ENCODE peak calls at places on chromosomes 13 and 19, in six cellular contexts. N is HL-60; S is AG04450; Z is pancreas; I is CD4-positive, CD25-positive, alpha-beta regulatory T cell; M is tibial artery. G is an unnamed sample.
A peak's percentile ranks its signal among the peaks of the same experiment; 100 is the strongest.

GRCh38 chr19:48274173-48274572 is 4.3 kb downstream of the ZNF114 start:
- DNase-seq in I (no peak), S (no peak), N (no peak), Z (no peak), M (no peak), G (no peak)

GRCh38 chr13:96075953-96076543 is 13.9 kb upstream of the HS6ST3 start:
- DNase-seq in I (no peak), N (no peak), M (no peak), S (no peak), Z (no peak), G (no peak)

GRCh38 chr13:48500652-48501197 is 32.2 kb downstream of the RCBTB2 start:
- DNase-seq in M (no peak), Z (no peak), N (peak; percentile 87), I (no peak), S (peak; percentile 81), G (no peak)

GRCh38 chr19:35404879-35405622 is 34.2 kb downstream of the GPR42 start:
- DNase-seq in M (no peak), N (no peak), S (peak; percentile 16), Z (no peak), I (no peak), G (no peak)

GRCh38 chr13:33259296-33259695 is 26.3 kb downstream of the STARD13 start:
- DNase-seq in N (no peak), Z (no peak), S (no peak), I (no peak), M (no peak), G (no peak)

GRCh38 chr19:2962018-2962670 is 15.2 kb upstream of the TLE6 start:
- DNase-seq in N (peak; percentile 53), S (peak; percentile 66), I (peak; percentile 30), Z (no peak), M (peak; percentile 53), G (peak; percentile 18)

GRCh38 chr19:46762245-46762890 is 16.1 kb upstream of the STRN4 start:
- DNase-seq in I (no peak), M (no peak), S (no peak), N (no peak), Z (no peak), G (no peak)

GRCh38 chr13:112619730-112620639 is 32.0 kb upstream of the TUBGCP3 start:
- DNase-seq in I (no peak), S (no peak), Z (no peak), M (no peak), N (no peak), G (no peak)

GRCh38 chr19:45782162-45782623 is at the start of gene DMPK:
- DNase-seq in I (no peak), M (peak; percentile 65), S (no peak), N (no peak), Z (peak; percentile 72), G (no peak)

DNA sequence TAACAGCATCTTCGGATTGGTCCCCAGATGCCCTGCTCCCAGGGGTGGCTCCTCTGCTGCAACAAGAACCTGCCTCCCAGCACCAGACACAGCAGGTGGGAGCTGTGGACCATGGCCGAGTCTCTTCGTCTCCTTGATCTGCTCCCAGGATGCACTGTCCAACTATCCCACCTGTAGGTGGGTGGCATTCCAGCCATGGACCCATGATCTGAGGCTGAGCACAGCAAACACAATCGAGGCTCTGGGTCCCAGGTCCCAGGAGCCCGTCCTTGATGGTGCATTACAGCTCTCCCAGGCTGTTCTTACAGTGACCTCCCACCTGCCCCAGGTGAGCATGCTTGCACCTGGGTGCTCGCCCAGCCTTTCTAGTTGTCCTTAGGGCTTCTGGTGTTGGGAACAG is 1.6 kb downstream of the ZNF837 start:
- DNase-seq in M (no peak), Z (peak; percentile 30), S (no peak), N (no peak), I (no peak), G (no peak)
- H3K27ac ChIP-seq in M (no peak overlapping the region), Z (no peak overlapping the region), S (peak overlapping the region; percentile 11), N (no peak overlapping the region), I (no peak overlapping the region), G (no peak overlapping the region)

GRCh38 chr13:45705145-45705695 is 3.1 kb downstream of the CBY2 start:
- DNase-seq in I (no peak), N (no peak), S (no peak), Z (no peak), M (no peak), G (no peak)
- H3K27ac ChIP-seq in I (no peak overlapping the region), N (no peak overlapping the region), S (no peak overlapping the region), Z (no peak overlapping the region), M (no peak overlapping the region), G (no peak overlapping the region)

DNA sequence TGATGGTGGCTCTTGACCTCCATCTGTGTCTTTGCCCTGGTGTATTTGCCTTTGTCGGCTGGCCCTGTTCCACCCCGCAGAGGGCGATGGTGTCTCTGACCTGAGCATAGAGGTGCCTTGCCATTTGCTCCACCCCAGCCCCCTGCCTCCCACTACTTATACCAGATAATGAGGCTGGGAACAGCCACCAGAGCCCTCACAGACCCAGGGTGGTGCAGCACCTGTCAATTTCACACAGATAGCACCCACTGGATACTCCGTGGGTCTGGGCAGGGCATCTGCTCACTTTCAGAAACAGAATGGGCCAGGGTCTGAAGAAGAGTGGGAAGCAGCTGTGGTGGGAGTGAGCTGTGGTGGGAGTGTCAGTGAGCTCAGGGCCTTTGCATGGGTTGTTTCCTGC is 4.1 kb downstream of the ZNF536 start:
- DNase-seq in Z (no peak), S (no peak), N (no peak), I (no peak), M (peak; percentile 9), G (no peak)
- H3K27ac ChIP-seq in Z (no peak overlapping the region), S (no peak overlapping the region), N (no peak overlapping the region), I (no peak overlapping the region), M (no peak overlapping the region), G (peak overlapping the region; percentile 95)

GRCh38 chr19:18603958-18604819 is 2.4 kb downstream of the CRLF1 start:
- DNase-seq in Z (peak; percentile 37), M (no peak), S (no peak), I (no peak), N (no peak), G (no peak)
- H3K27ac ChIP-seq in Z (no peak overlapping the region), M (peak overlapping the region; percentile 61), S (no peak overlapping the region), I (no peak overlapping the region), N (no peak overlapping the region), G (no peak overlapping the region)

GRCh38 chr19:55455576-55456235 is 5.7 kb downstream of the ISOC2 start:
- DNase-seq in S (no peak), Z (no peak), M (no peak), N (no peak), I (no peak), G (no peak)
- H3K27ac ChIP-seq in S (no peak overlapping the region), Z (no peak overlapping the region), M (no peak overlapping the region), N (no peak overlapping the region), I (no peak overlapping the region), G (no peak overlapping the region)

DNA sequence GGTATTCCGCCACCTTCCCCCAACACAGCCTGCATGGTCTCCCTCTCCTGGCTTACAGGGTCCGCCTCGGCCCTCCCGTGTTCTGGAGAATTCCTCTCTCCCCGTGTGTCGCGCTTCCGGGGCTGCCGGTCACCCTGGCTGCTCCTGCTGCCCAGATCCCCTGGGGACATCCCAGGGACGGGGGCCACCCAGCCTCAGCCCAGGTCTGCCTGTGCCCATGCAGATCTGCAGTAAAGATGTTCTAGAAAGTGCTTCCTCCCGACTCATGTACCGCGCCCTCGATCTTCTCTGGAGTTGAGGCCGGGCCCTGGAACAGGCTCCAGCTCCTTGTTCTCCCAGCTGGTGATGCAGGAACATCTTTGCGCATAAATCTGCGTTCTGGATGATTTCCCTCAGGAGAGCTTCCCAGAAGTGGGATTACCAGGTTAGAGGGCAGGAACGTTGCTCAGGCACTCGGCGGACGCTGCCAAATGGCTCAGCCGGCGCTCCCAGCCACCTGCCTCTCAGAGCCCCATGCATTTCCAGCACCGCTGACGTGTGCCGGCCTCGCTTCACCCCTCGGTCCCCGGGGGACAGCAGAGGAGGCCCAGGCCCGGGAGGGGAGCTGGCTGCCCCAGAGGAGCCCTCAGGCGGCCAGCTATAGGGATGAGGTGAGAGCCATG is 42.4 kb downstream of the CRTC1 start:
- DNase-seq in I (no peak), N (no peak), Z (no peak), M (no peak), S (no peak), G (peak; percentile 5)
- H3K27ac ChIP-seq in I (no peak overlapping the region), N (no peak overlapping the region), Z (no peak overlapping the region), M (no peak overlapping the region), S (no peak overlapping the region), G (no peak overlapping the region)

G was measured in substantia nigra.